ENCODE peak calls at places on chromosomes 6 and 20, in ten cellular contexts. E is cardiac fibroblast, L is epithelial cell of proximal tubule, H is fibroblast of mammary gland, C is PC-9, W is B cell, A is DND-41, P is NB4, N is progenitor cell of endocrine pancreas, D is ovary. O is an unnamed sample.

GRCh38 chr20:20073851-20074252 is 21.5 kb downstream of the CFAP61 start:
- DNase-seq in P (no peak), L (no peak), D (no peak), E (no peak), W (no peak), N (no peak), H (no peak), C (no peak), A (no peak), O (no peak)

GRCh38 chr20:6583134-6583738 is 184.2 kb upstream of the BMP2 start:
- DNase-seq in D (no peak), N (peak), P (peak), A (peak), L (no peak), H (peak), C (no peak), E (peak), W (no peak), O (no peak)

GRCh38 chr6:54801669-54802068 is 44.9 kb upstream of the FAM83B start:
- DNase-seq in A (no peak), P (peak), L (peak), E (peak), C (peak), N (no peak), W (no peak), D (no peak), H (peak), O (no peak)

GRCh38 chr6:37396571-37397185 is 36.3 kb upstream of the CMTR1 start:
- DNase-seq in W (no peak), H (peak), D (no peak), N (no peak), P (peak), A (no peak), L (no peak), E (peak), C (no peak), O (no peak)

GRCh38 chr20:31839782-31840487 is 5.5 kb downstream of the FOXS1 start:
- DNase-seq in E (no peak), D (no peak), W (no peak), L (no peak), A (no peak), N (no peak), C (no peak), P (no peak), H (peak), O (no peak)

GRCh38 chr6:4946521-4946920 is 57.3 kb downstream of the RPP40 start:
- DNase-seq in P (no peak), C (no peak), L (no peak), W (no peak), E (no peak), N (no peak), D (no peak), H (no peak), A (no peak), O (no peak)

GRCh38 chr20:57501461-57502330 is 23.2 kb downstream of the CTCFL start:
- DNase-seq in P (peak), N (no peak), E (peak), C (peak), A (no peak), D (no peak), H (no peak), W (no peak), L (no peak), O (no peak)

GRCh38 chr6:67886840-67887292 is 748.2 kb upstream of the ADGRB3 start:
- DNase-seq in C (no peak), E (no peak), D (no peak), W (no peak), P (no peak), H (no peak), N (no peak), L (no peak), A (no peak), O (no peak)

GRCh38 chr20:10708342-10709185 is 34.8 kb upstream of the JAG1 start:
- DNase-seq in E (peak), P (no peak), D (no peak), W (no peak), N (no peak), C (peak), L (peak), H (peak), A (no peak), O (no peak)
- TF ChIP-seq CTCF in E (no peak), P (no peak), D (no peak), W (no peak), N (no peak), C (no peak), L (no peak), H (no peak), A (no peak), O (no peak)

GRCh38 chr6:108114861-108115597 is 40.5 kb upstream of the OSTM1 start:
- DNase-seq in N (peak), C (no peak), H (peak), D (peak), W (peak), L (no peak), E (peak), P (peak), A (peak), O (peak)

GRCh38 chr6:108116781-108117426 is 42.4 kb upstream of the OSTM1 start:
- DNase-seq in D (no peak), N (no peak), W (peak), E (no peak), L (no peak), A (no peak), P (peak), C (no peak), H (no peak), O (no peak)

GRCh38 chr6:108113557-108114519 is 39.3 kb upstream of the OSTM1 start:
- DNase-seq in C (peak), E (peak), L (peak), W (peak), H (peak), A (peak), P (peak), N (peak), D (peak), O (peak)

GRCh38 chr6:108116424-108116780 is 41.9 kb upstream of the OSTM1 start:
- DNase-seq in W (no peak), L (no peak), C (no peak), N (no peak), E (no peak), H (no peak), D (no peak), A (no peak), P (no peak), O (no peak)

GRCh38 chr6:108115598-108116058 is 41.1 kb upstream of the OSTM1 start:
- DNase-seq in N (peak), A (no peak), E (peak), C (peak), D (peak), L (no peak), W (peak), H (peak), P (peak), O (peak)
- TF ChIP-seq CTCF in N (peak), A (no peak), E (peak), C (peak), D (no peak), L (peak), W (no peak), H (peak), P (peak), O (peak)

GRCh38 chr6:157611406-157611805 is 211.6 kb upstream of the SNX9 start:
- DNase-seq in L (no peak), P (no peak), D (no peak), E (no peak), A (no peak), W (no peak), H (no peak), C (no peak), N (no peak), O (no peak)

GRCh38 chr6:157614026-157614484 is 209.0 kb upstream of the SNX9 start:
- DNase-seq in A (no peak), D (no peak), W (peak), H (peak), P (peak), L (no peak), C (peak), N (no peak), E (peak), O (no peak)

GRCh38 chr6:157613011-157613522 is 210.0 kb upstream of the SNX9 start:
- DNase-seq in W (no peak), C (peak), N (no peak), H (peak), P (peak), D (no peak), L (peak), A (no peak), E (peak), O (no peak)

GRCh38 chr6:157615951-157616350 is 207.1 kb upstream of the SNX9 start:
- DNase-seq in W (no peak), L (no peak), E (no peak), C (no peak), A (no peak), D (no peak), P (no peak), N (no peak), H (no peak), O (no peak)

DNA sequence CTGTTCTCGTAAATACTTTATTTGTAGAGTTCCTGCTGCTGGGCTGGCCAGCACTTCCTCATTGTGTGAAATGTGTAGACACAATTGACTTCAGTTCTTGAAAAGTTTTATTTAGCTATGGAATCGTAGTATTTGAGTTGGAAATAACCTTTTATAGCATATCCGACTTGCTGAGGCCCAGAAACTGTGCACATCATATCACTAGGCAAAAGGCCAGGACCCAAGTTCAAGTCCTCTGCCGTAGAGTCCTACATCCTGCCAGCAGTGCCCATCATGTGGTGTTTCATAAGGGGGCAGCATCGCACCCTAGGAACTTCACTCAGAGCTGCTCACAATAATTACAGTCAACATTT is 207.7 kb upstream of the SNX9 start:
- DNase-seq in A (no peak), C (peak), D (no peak), H (peak), N (no peak), P (peak), L (no peak), E (peak), W (peak), O (peak)
- TF ChIP-seq CTCF in A (peak), C (no peak), D (no peak), H (peak), N (no peak), P (peak), L (peak), E (no peak), W (no peak), O (no peak)

GRCh38 chr6:139133733-139134360 is 1.0 kb upstream of the HECA start:
- DNase-seq in E (no peak), P (no peak), C (no peak), W (no peak), L (no peak), D (no peak), A (no peak), H (no peak), N (no peak), O (no peak)
- TF ChIP-seq CTCF in E (no peak), P (no peak), C (no peak), W (no peak), L (no peak), D (no peak), A (no peak), H (no peak), N (no peak), O (no peak)

GRCh38 chr6:16761469-16762264 is 407 bp upstream of the ATXN1 start:
- DNase-seq in A (peak), W (peak), D (peak), C (peak), P (peak), H (peak), E (peak), L (no peak), N (peak), O (peak)
- TF ChIP-seq CTCF in A (peak), W (peak), D (no peak), C (no peak), P (peak), H (no peak), E (peak), L (peak), N (peak), O (no peak)

GRCh38 chr6:29376003-29376402 is 912 bp upstream of the OR12D3 start:
- DNase-seq in D (no peak), P (no peak), L (no peak), E (no peak), W (no peak), H (peak), N (no peak), A (no peak), C (no peak), O (no peak)
- TF ChIP-seq CTCF in D (no peak), P (no peak), L (peak), E (no peak), W (no peak), H (no peak), N (peak), A (no peak), C (no peak), O (no peak)

O was measured in activated CD8-positive, alpha-beta T cell treated with anti-CD3 and anti-CD28 coated beads for 36 hours.